ENCODE peak calls at places on chromosomes 13 and 19, in seven cellular contexts. V, Q, U, N, J, A and T are unnamed samples. For H3K9me3, the result is how much of the 10 kb centered on the place peaks cover.

GRCh38 chr19:15508035-15508710 is at the start of gene CYP4F22:
- DNase-seq in A (no peak), V (peak), U (no peak), N (no peak), Q (no peak), J (no peak), T (no peak)

GRCh38 chr13:100195568-100195967 is 106.7 kb downstream of the PCCA start:
- DNase-seq in A (no peak), Q (no peak), N (no peak), U (no peak), V (no peak), J (no peak), T (no peak)

GRCh38 chr19:48102870-48103751 is 7.5 kb downstream of the PLA2G4C start:
- DNase-seq in Q (no peak), V (no peak), U (no peak), N (no peak), A (peak), J (peak), T (peak)

GRCh38 chr13:81207221-81207620 is 866.3 kb upstream of the SPRY2 start:
- DNase-seq in V (no peak), Q (no peak), J (no peak), A (no peak), N (no peak), U (no peak), T (no peak)

GRCh38 chr13:61010358-61010757 is 405.3 kb downstream of the PCDH20 start:
- DNase-seq in N (no peak), U (no peak), Q (no peak), J (no peak), A (no peak), V (no peak), T (no peak)

GRCh38 chr13:74886496-74886895 is 595.5 kb downstream of the TBC1D4 start:
- DNase-seq in Q (no peak), U (no peak), N (no peak), V (no peak), J (peak), A (no peak), T (no peak)

GRCh38 chr19:18743281-18743825 is 47.8 kb downstream of the COMP start:
- DNase-seq in A (no peak), N (peak), V (no peak), U (no peak), J (no peak), Q (peak), T (peak)

GRCh38 chr13:33676045-33676699 is 141.8 kb upstream of the RFC3 start:
- DNase-seq in Q (no peak), A (no peak), N (no peak), U (no peak), J (peak), V (no peak), T (peak)

GRCh38 chr19:11446652-11447301 is 11.3 kb downstream of the PRKCSH start:
- DNase-seq in U (no peak), A (peak), Q (peak), V (peak), N (peak), J (peak), T (peak)

GRCh38 chr13:22455036-22455435 is 725.7 kb upstream of the SGCG start:
- DNase-seq in A (no peak), J (no peak), N (no peak), V (no peak), U (no peak), Q (no peak), T (no peak)

GRCh38 chr19:38224014-38224862 is at the start of gene DPF1:
- DNase-seq in A (peak), Q (peak), N (no peak), V (peak), U (peak), J (peak), T (peak)

GRCh38 chr19:19146000-19146608 is 7.8 kb upstream of the TMEM161A start:
- DNase-seq in V (peak), J (peak), Q (peak), N (peak), A (peak), U (no peak), T (peak)

GRCh38 chr13:111153977-111154332 is 38.8 kb downstream of the ARHGEF7 start:
- DNase-seq in J (peak), Q (peak), U (no peak), N (peak), A (peak), V (no peak), T (peak)

GRCh38 chr19:12647490-12648071 is 19.0 kb downstream of the MAN2B1 start:
- DNase-seq in Q (no peak), N (peak), J (no peak), A (no peak), U (no peak), V (no peak), T (peak)

GRCh38 chr13:52615134-52615801 is 27.0 kb upstream of the HNRNPA1L2 start:
- DNase-seq in V (no peak), Q (no peak), J (no peak), N (no peak), A (no peak), U (no peak), T (no peak)

GRCh38 chr19:7978196-7978825 is 27.1 kb downstream of the ELAVL1 start:
- DNase-seq in N (no peak), A (no peak), J (peak), U (no peak), Q (no peak), V (no peak), T (no peak)

GRCh38 chr13:98279473-98280175 is 102.6 kb upstream of the RNF113B start:
- DNase-seq in Q (no peak), A (no peak), V (no peak), U (peak), J (no peak), N (no peak), T (no peak)

GRCh38 chr19:43908659-43909058 is 26.4 kb downstream of the ZNF45 start:
- DNase-seq in Q (no peak), N (no peak), J (no peak), V (no peak), U (no peak), A (no peak), T (no peak)

GRCh38 chr19:43906774-43907173 is 28.3 kb downstream of the ZNF45 start:
- DNase-seq in U (no peak), A (no peak), J (no peak), Q (no peak), N (no peak), V (no peak), T (no peak)

GRCh38 chr19:43902399-43902798 is 32.7 kb downstream of the ZNF45 start:
- DNase-seq in J (no peak), V (no peak), A (no peak), U (no peak), Q (no peak), N (no peak), T (no peak)

GRCh38 chr19:43901395-43902390 is 33.4 kb downstream of the ZNF45 start:
- DNase-seq in A (peak), U (peak), J (no peak), V (peak), N (peak), Q (peak), T (peak)

DNA sequence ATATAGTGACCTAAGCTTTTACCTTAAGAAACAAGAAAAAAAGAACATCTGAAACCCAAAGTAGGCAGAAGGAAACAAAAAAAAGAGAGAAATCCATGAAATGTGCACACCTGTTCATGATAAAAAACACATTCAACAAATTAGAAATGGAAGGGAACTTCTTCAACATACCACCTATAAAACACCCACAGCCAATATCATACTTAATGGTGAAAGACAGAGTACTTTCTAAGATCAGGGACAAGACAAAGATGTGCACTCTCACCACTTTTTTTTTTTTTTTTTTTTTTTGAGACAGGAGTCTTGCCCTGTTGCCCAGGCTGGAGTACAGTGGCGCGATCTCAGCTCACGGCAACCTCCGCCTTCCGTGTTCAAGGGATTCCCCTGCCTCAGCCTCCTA is 29.2 kb downstream of the ZNF45 start:
- DNase-seq in J (no peak), A (no peak), Q (no peak), V (no peak), U (no peak), N (no peak), T (no peak)
- H3K9me3 ChIP-seq in J (under half), A (half or more), Q (half or more), V (under half), U (under half), N (under half), T (under half)

DNA sequence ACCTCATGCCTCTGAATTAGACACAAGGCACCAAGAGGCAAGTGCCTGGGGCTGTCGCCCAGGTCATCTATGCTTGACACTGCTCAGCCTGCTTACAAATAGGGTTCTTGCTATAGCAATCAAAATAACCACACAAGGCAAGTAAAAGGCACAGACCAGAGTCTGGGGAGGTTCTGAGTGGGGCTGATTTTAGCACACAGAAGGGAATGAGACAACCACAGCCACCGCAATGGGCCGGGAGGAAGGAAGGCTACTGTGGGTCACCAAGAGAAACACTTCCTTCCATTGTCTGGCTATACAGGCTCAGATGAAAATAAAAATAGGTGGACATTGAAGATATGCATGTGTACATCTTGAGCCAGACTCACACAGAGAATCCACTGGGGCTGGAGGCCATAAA is 159.1 kb downstream of the DLEU7 start:
- DNase-seq in A (no peak), Q (peak), V (no peak), U (no peak), J (no peak), N (peak), T (peak)
- H3K27ac ChIP-seq in A (no peak), Q (peak), V (no peak), U (no peak), J (no peak), N (no peak), T (no peak)

DNA sequence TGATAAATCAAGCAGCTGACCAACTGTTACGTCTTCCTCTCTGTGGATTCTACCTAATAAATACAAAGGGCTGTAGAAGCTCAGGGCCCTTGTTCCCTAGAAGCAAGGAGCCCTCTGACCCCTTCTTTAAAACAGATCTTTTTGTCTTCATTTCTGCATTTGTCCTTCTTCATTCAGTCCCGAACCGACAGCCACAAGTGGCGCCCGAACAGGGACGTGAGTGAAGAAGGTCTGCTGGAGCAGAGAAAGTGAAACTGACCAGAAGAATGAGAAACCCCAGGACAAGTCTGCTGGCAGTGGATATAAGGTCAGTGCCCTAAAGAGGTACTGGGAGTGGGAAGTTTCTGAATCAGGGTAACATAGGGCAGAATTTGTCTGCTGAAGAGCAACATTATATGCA is 13.1 kb downstream of the ZNF773 start:
- DNase-seq in U (no peak), A (no peak), Q (no peak), J (no peak), N (no peak), V (no peak), T (no peak)
- H3K9me3 ChIP-seq in U (under half), A (half or more), Q (half or more), J (half or more), N (under half), V (under half), T (half or more)

GRCh38 chr13:109780880-109781383 is 5.5 kb downstream of the IRS2 start:
- DNase-seq in V (no peak), U (no peak), Q (no peak), J (no peak), N (no peak), A (no peak), T (no peak)

GRCh38 chr13:109782066-109782822 is 4.1 kb downstream of the IRS2 start:
- DNase-seq in V (no peak), Q (no peak), A (no peak), J (no peak), U (no peak), N (no peak), T (no peak)

GRCh38 chr13:109779876-109780516 is 6.4 kb downstream of the IRS2 start:
- DNase-seq in Q (no peak), A (no peak), N (no peak), V (no peak), U (no peak), J (no peak), T (no peak)

GRCh38 chr13:109782823-109783411 is 3.5 kb downstream of the IRS2 start:
- DNase-seq in U (no peak), Q (no peak), A (no peak), J (no peak), V (no peak), N (no peak), T (no peak)

GRCh38 chr13:109781384-109782065 is 4.9 kb downstream of the IRS2 start:
- DNase-seq in V (no peak), A (no peak), Q (no peak), J (no peak), U (no peak), N (no peak), T (no peak)
- H3K27ac ChIP-seq in V (no peak), A (peak), Q (no peak), J (peak), U (no peak), N (no peak), T (peak)

GRCh38 chr13:113846639-113847318 is 17.1 kb downstream of the GAS6 start:
- DNase-seq in J (no peak), Q (no peak), U (no peak), V (no peak), A (no peak), N (peak), T (no peak)
- H3K9me3 ChIP-seq in J (under half), Q (under half), U (under half), V (under half), A (under half), N (under half), T (under half)

GRCh38 chr19:49814010-49814409 is 918 bp upstream of the FUZ start:
- DNase-seq in A (no peak), J (peak), N (no peak), Q (no peak), U (no peak), V (no peak), T (no peak)

GRCh38 chr19:49818691-49819331 is 722 bp downstream of the MED25 start:
- DNase-seq in U (no peak), V (no peak), N (no peak), A (no peak), Q (no peak), J (no peak), T (no peak)

GRCh38 chr19:49817964-49818690 is at the start of gene MED25:
- DNase-seq in N (peak), Q (peak), U (peak), J (peak), A (peak), V (peak), T (peak)

GRCh38 chr19:49812997-49813861 is at the start of gene FUZ:
- DNase-seq in A (peak), J (peak), N (peak), V (peak), U (peak), Q (peak), T (peak)

DNA sequence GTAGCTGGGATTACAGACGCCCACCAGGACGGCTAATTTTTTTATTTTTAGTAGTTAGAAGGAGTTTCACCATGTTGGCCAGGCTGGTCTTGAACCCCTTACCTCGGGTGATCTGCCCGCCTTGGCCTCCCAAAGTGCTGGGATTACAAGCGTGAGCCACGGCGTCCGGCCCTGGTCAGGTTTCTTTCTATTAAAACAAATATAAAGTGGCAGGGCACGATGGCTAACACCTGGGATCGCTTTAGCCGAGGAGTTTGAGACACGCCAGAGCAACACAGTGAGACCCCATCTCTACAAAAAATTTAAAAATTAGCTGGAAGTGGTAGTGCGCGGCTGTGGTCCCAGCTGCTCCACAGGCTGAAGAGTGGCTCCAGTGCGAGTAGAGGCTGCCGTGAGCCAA is 1.5 kb upstream of the MED25 start:
- DNase-seq in Q (no peak), J (no peak), A (no peak), V (no peak), N (no peak), U (no peak), T (no peak)
- H3K27ac ChIP-seq in Q (peak), J (peak), A (peak), V (peak), N (peak), U (no peak), T (peak)

GRCh38 chr19:23832717-23833327 is 74.1 kb upstream of the ZNF681 start:
- DNase-seq in Q (no peak), U (no peak), N (no peak), V (no peak), A (no peak), J (no peak), T (no peak)
- H3K9me3 ChIP-seq in Q (half or more), U (under half), N (under half), V (under half), A (under half), J (under half), T (half or more)

DNA sequence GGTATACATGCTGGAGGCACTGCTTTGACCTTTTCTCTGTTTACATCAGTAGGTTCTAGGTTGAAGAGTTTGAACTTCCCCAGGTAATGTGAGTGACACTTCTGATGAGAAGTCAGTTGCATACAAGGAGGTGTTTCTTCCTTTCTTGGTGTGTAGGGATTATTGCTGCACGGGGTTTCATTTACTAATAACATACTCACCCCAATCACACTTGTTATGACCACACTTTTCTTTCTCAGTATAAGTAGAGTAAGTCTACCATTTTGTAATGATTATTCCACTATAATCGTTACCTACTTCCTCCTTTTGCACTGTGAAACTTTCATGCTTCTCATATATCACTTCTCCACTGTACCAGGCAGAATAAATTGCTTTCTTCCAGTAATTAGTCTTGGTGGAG is 138.0 kb downstream of the TNFSF13B start:
- DNase-seq in U (peak), V (no peak), Q (no peak), J (no peak), A (no peak), N (no peak), T (no peak)
- H3K27ac ChIP-seq in U (no peak), V (no peak), Q (no peak), J (no peak), A (no peak), N (no peak), T (no peak)